ENCODE peak calls at places on chromosomes 4 and X, in seven cellular contexts. X is GM12865, M is AG10803, C is Peyer's patch, T is MM.1S, I is left ventricle myocardium inferior, J is HFF-Myc. R is an unnamed sample.

GRCh38 chr4:109298279-109299010 is 4.0 kb downstream of the COL25A1 start:
- DNase-seq in X (peak; percentile 26), M (no peak), C (no peak), T (peak; percentile 51), I (no peak), J (no peak), R (no peak)

GRCh38 chr4:120066182-120066524 is 495 bp downstream of the MAD2L1 start:
- DNase-seq in X (peak; percentile 89), M (no peak), C (no peak), T (peak; percentile 73), I (no peak), J (no peak), R (no peak)

GRCh38 chr4:2803624-2804448 is 11.0 kb downstream of the SH3BP2 start:
- DNase-seq in X (no peak), M (peak; percentile 46), C (peak; percentile 81), T (no peak), I (peak; percentile 21), J (no peak), R (no peak)

GRCh38 chr4:151670843-151671242 is 90.0 kb downstream of the GATB start:
- DNase-seq in X (no peak), M (no peak), C (no peak), T (no peak), I (no peak), J (no peak), R (no peak)

GRCh38 chr4:48944659-48945290 is 38.2 kb upstream of the OCIAD2 start:
- DNase-seq in X (peak; percentile 55), M (no peak), C (no peak), T (peak; percentile 56), I (no peak), J (no peak), R (no peak)

GRCh38 chr4:1171306-1172227 is 816 bp downstream of the SPON2 start:
- DNase-seq in X (no peak), M (no peak), C (peak; percentile 72), T (no peak), I (no peak), J (no peak), R (no peak)

GRCh38 chr4:5134620-5135019 is 83.3 kb downstream of the STK32B start:
- DNase-seq in X (no peak), M (no peak), C (no peak), T (no peak), I (no peak), J (no peak), R (no peak)

GRCh38 chrX:30275498-30275897 is 28.6 kb downstream of the MAGEB1 start:
- DNase-seq in X (no peak), M (peak; percentile 24), C (no peak), T (no peak), I (no peak), J (no peak), R (no peak)

GRCh38 chr4:1502976-1503375 is 96.7 kb upstream of the NKX1-1 start:
- DNase-seq in X (no peak), M (no peak), C (peak; percentile 42), T (no peak), I (no peak), J (no peak), R (no peak)

GRCh38 chr4:11748169-11748872 is 319.6 kb upstream of the HS3ST1 start:
- DNase-seq in X (no peak), M (no peak), C (no peak), T (no peak), I (no peak), J (peak; percentile 16), R (peak; percentile 77)

GRCh38 chr4:85024671-85025070 is 58.2 kb upstream of the WDFY3 start:
- DNase-seq in X (no peak), M (no peak), C (no peak), T (no peak), I (no peak), J (no peak), R (no peak)

GRCh38 chr4:178752954-178753525 is 1310.8 kb upstream of the AGA start:
- DNase-seq in X (no peak), M (no peak), C (no peak), T (no peak), I (no peak), J (no peak), R (no peak)

GRCh38 chr4:113411496-113411938 is 350.0 kb downstream of the CAMK2D start:
- DNase-seq in X (no peak), M (peak; percentile 83), C (peak; percentile 47), T (no peak), I (no peak), J (peak; percentile 39), R (peak; percentile 83)

GRCh38 chr4:120017939-120018692 is 48.5 kb downstream of the MAD2L1 start:
- DNase-seq in X (no peak), M (no peak), C (no peak), T (no peak), I (no peak), J (no peak), R (no peak)

GRCh38 chr4:79983431-79983830 is 89.6 kb downstream of the ANTXR2 start:
- DNase-seq in X (no peak), M (no peak), C (no peak), T (no peak), I (no peak), J (no peak), R (no peak)

GRCh38 chr4:186250740-186251124 is 15.3 kb upstream of the F11 start:
- DNase-seq in X (no peak), M (no peak), C (no peak), T (no peak), I (no peak), J (no peak), R (no peak)

GRCh38 chr4:186244835-186245234 is 17.5 kb downstream of the KLKB1 start:
- DNase-seq in X (no peak), M (no peak), C (no peak), T (no peak), I (no peak), J (no peak), R (no peak)

GRCh38 chr4:186248643-186249042 is 17.3 kb upstream of the F11 start:
- DNase-seq in X (no peak), M (no peak), C (no peak), T (no peak), I (no peak), J (no peak), R (no peak)

GRCh38 chr4:186255122-186255521 is 10.9 kb upstream of the F11 start:
- DNase-seq in X (no peak), M (no peak), C (no peak), T (no peak), I (no peak), J (no peak), R (no peak)

DNA sequence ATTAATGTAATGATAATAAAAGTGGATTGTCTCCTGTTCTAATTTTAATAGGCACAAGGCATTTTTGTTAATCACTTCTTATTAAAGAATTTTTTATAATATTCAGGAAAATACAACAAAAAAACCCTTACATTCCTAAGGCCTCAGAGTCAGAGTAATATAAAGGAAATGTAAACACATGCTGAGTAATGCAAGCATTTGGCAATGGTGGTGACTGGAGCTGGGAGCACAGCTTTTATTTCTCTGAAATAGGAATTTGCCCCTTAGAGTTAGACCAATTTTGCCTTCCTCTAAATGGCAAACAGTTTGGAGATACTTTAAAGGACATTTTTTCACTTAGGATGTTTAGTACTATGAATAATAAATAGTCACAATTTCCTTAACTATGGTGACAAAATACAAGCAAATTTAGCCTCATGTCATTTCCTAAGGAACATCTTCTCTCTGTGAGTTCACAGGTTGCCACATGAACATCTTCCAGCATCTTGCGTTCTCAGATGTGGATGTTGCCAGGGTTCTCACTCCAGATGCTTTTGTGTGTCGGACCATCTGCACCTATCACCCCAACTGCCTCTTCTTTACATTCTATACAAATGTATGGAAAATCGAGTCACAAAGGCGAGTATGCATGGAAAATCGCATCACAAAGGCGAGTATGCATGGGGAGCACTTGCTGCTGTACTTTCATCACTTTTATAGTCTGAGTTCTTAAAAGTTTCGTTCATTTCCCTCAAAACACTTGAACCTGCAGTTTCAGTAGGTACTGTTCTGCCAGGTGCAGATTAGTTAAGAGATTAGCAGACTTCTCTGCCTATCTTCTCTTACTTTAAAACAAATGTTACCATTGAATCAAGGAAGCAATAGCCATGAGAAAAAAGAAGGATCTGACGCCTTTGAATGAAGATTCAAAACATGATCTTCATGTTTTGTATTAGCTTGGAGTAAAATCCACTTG is 15.9 kb upstream of the F11 start:
- DNase-seq in X (no peak), M (no peak), C (no peak), T (peak; percentile 53), I (no peak), J (no peak), R (no peak)
- H3K4me3 ChIP-seq in X (no peak overlapping the region), M (no peak overlapping the region), C (no peak overlapping the region), T (no peak overlapping the region), I (no peak overlapping the region), J (no peak overlapping the region), R (no peak overlapping the region)

DNA sequence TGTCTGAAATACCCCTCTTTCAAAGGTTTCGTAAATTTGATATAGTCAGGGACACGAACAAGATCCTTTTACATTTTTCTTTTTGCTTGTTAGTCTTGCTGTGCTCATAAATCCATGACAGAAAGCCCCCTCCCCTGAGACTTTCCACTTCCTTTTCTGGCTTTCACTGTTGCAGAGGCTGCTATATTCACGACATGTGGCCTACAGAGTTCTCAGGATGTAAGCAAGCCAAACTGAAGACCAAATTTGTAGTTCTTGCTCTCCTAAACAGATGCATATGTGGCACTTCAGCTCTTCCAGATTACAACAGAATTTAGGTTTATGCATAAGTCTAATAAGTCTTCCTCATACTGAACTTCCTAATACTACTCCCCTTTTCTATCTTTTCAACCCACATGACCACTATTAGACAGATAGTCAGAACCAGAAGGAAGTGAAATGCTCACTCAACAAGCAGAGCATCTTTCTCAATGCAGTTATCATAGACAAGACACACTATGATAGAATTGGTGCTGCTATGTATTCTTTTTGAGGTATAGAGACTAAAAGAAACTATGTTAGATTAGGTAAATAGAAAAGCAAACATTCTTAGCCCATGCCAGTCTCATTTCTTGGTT is 15.0 kb downstream of the BTK start:
- DNase-seq in X (peak; percentile 41), M (no peak), C (no peak), T (peak; percentile 21), I (no peak), J (no peak), R (no peak)
- H3K4me3 ChIP-seq in X (no peak overlapping the region), M (no peak overlapping the region), C (no peak overlapping the region), T (no peak overlapping the region), I (no peak overlapping the region), J (no peak overlapping the region), R (no peak overlapping the region)

DNA sequence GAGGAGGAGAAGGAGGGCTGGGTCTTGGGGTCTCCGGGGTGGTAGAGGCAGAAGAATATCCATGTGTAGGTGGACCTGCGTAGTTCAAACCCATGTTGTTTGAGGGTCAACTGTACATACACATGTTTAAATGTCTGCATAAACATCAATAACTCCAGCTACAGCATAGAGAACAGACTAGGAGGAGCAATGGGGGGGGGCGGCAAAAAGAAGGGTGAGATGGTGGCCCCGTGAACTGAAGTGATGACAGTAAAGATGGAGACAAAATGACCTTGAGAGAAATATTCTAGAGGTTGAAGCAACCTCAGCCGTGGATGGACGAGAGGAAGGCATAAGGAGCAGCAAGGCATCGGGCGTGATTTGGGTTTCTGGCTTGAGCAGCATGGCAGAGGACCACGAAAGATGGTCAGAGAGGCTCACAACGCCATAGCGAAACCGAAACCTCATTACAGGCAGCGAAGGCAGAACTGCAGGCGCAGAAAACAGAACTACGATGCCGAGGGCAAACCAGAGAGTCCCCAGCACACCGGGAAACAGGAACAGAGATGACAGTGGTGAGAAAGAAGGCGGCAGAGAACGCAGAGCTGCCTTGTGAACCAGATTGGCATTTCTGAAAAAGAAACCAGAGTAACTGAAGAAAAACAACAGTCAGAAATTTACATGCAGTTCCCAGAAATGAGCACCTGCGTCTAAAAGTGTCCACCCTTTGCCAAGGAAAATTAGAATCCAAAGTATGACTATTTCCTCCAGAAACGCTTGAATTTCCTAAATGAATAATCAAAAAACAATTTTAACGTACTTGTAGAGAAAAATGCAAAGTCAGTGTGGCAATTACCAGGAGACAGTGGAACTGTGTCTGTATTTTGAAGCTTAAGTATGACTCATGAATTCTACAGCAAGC is 50.2 kb upstream of the ENPP6 start:
- DNase-seq in X (peak; percentile 99), M (peak; percentile 96), C (peak; percentile 87), T (peak; percentile 96), I (peak; percentile 30), J (peak; percentile 35), R (peak; percentile 36)
- H3K4me3 ChIP-seq in X (peak overlapping the region; percentile 73), M (peak overlapping the region; percentile 33), C (peak overlapping the region; percentile 22), T (peak overlapping the region; percentile 62), I (no peak overlapping the region), J (no peak overlapping the region), R (no peak overlapping the region)

GRCh38 chrX:154487518-154488290 is 1.3 kb upstream of the UBL4A start:
- DNase-seq in X (no peak), M (no peak), C (no peak), T (no peak), I (no peak), J (no peak), R (no peak)
- H3K4me3 ChIP-seq in X (no peak overlapping the region), M (no peak overlapping the region), C (no peak overlapping the region), T (no peak overlapping the region), I (peak overlapping the region; percentile 78), J (no peak overlapping the region), R (no peak overlapping the region)

R was measured in astrocyte of the cerebellum.